ENCODE peak calls at places on chromosomes 6 and 20, in six cellular contexts. G is brain microvascular endothelial cell, H is sigmoid colon, B is MM.1S, O is epithelial cell of esophagus, I is astrocyte. F is an unnamed sample.

GRCh38 chr6:155182103-155182502 is 81.7 kb upstream of the CLDN20 start:
- DNase-seq in O (no peak), I (no peak), H (no peak), B (no peak), G (no peak), F (no peak)

GRCh38 chr20:53899351-53900167 is 170.8 kb downstream of the BCAS1 start:
- DNase-seq in G (no peak), O (peak), I (peak), B (peak), H (no peak), F (peak)

GRCh38 chr6:9851541-9852380 is 563.1 kb downstream of the TFAP2A start:
- DNase-seq in G (no peak), B (peak), I (peak), O (peak), H (no peak), F (no peak)

GRCh38 chr6:151060096-151060741 is 179.5 kb upstream of the AKAP12 start:
- DNase-seq in H (no peak), O (peak), I (peak), B (no peak), G (peak), F (no peak)

GRCh38 chr6:8061736-8062135 is 2.5 kb downstream of the BLOC1S5 start:
- DNase-seq in I (no peak), H (no peak), O (no peak), B (no peak), G (no peak), F (no peak)

GRCh38 chr20:272718-273117 is 15.2 kb downstream of the DEFB132 start:
- DNase-seq in G (no peak), H (no peak), I (no peak), O (no peak), B (no peak), F (no peak)

GRCh38 chr6:30396833-30397479 is 52.0 kb downstream of the RPP21 start:
- DNase-seq in H (peak), O (peak), B (peak), I (peak), G (peak), F (peak)

GRCh38 chr20:40925829-40926228 is 102.8 kb upstream of the TOP1 start:
- DNase-seq in G (no peak), I (no peak), H (no peak), B (no peak), O (no peak), F (no peak)

GRCh38 chr6:42813074-42813645 is 31.3 kb downstream of the BICRAL start:
- DNase-seq in B (no peak), G (no peak), I (no peak), O (no peak), H (no peak), F (no peak)

GRCh38 chr6:152769159-152769558 is 18.6 kb downstream of the VIP start:
- DNase-seq in G (no peak), O (no peak), I (no peak), B (no peak), H (no peak), F (no peak)

DNA sequence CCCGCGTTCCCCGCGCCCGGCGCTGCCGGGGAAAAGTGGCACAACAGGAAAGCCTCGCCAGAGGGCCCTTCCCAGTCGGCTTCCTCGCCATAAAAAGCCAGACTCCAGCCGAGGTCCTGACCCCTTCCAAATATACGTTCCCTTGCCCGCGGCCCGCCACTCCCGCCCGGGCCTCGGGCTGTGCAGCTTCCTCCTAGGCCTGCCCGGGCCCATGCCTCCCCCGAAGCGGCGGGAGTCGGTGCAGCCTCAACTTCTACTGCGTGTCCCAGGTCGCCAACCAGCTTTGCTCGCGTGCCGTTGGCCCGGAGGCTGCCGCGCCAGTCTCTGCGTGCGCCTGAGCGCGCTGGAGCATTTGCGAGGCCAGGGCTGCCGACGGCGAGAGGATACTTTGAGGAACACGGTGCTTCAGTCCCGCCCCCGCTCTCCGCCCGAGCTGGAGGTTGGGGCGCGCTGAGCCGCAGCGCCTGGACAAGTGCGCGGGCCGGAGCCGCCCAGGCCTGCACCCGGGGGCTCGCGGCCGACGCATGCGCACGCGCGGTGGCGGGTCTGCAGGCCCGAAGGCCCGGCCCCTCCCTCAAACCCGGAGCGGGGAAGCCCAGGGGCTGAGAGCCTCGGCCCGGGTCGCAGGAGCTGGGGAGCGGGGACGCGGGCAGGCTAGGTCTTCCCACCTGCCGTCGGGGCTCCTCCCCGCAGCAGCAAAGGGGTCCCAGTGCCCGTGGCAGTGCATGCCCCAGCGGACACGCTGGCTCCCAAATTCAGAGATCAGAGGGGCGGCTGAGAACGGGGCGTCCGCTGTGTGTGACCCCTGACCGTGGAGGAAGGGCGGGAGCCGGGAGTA is 10.2 kb downstream of the FOXC1 start:
- DNase-seq in H (peak), I (no peak), B (no peak), O (peak), G (no peak), F (no peak)
- H3K4me3 ChIP-seq in H (no peak), I (no peak), B (no peak), O (no peak), G (peak), F (no peak)

GRCh38 chr20:43433250-43433854 is 24.3 kb upstream of the SRSF6 start:
- DNase-seq in I (no peak), H (no peak), G (no peak), B (no peak), O (no peak), F (no peak)

GRCh38 chr20:43432498-43432897 is 25.2 kb upstream of the SRSF6 start:
- DNase-seq in G (no peak), H (no peak), O (no peak), I (no peak), B (no peak), F (no peak)

GRCh38 chr20:43431120-43431519 is 26.6 kb upstream of the SRSF6 start:
- DNase-seq in B (no peak), I (no peak), O (no peak), H (no peak), G (no peak), F (no peak)

GRCh38 chr20:43426172-43426571 is 31.5 kb upstream of the SRSF6 start:
- DNase-seq in G (no peak), H (no peak), O (no peak), I (no peak), B (no peak), F (no peak)

GRCh38 chr20:43430265-43430664 is 27.4 kb upstream of the SRSF6 start:
- DNase-seq in O (no peak), I (no peak), H (no peak), B (no peak), G (no peak), F (no peak)
- H3K4me3 ChIP-seq in O (no peak), I (no peak), H (no peak), B (no peak), G (no peak), F (no peak)

GRCh38 chr6:146881228-146882181 is 282.7 kb downstream of the ADGB start:
- DNase-seq in B (no peak), H (no peak), O (no peak), G (no peak), I (no peak), F (no peak)
- H3K4me3 ChIP-seq in B (no peak), H (no peak), O (no peak), G (no peak), I (no peak), F (no peak)

DNA sequence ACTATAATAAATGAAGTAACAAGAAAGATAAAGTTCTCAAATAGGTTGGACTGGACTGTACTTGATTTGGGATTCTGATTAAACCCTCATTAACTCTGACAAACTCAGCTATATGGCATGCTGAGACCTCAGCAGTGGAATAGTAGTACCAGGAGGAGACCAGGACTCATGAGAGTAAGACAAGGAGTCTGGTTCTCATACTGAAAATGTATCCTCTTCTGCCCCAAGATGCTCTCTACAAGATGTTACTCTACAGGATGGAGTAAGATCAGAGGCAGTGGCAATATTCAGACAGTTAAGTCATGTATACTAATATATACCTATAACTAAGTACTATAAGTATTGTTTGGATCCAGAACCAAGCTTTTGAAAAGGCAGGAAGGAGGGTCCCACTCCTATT is 31.9 kb upstream of the SYNCRIP start:
- DNase-seq in I (no peak), G (no peak), H (no peak), B (no peak), O (no peak), F (no peak)
- H3K4me3 ChIP-seq in I (peak), G (no peak), H (no peak), B (no peak), O (no peak), F (no peak)

GRCh38 chr6:145964948-145965366 is 799 bp upstream of the SHPRH start:
- DNase-seq in B (no peak), G (no peak), H (no peak), O (no peak), I (no peak), F (no peak)

GRCh38 chr6:145960918-145961604 is 3.1 kb downstream of the SHPRH start:
- DNase-seq in H (no peak), B (no peak), I (peak), O (no peak), G (no peak), F (no peak)

GRCh38 chr6:145963216-145964068 is 716 bp downstream of the SHPRH start:
- DNase-seq in G (peak), I (peak), H (peak), O (peak), B (peak), F (no peak)

GRCh38 chr6:145967549-145967948 is 3.4 kb upstream of the SHPRH start:
- DNase-seq in B (no peak), O (no peak), H (no peak), G (no peak), I (no peak), F (no peak)

DNA sequence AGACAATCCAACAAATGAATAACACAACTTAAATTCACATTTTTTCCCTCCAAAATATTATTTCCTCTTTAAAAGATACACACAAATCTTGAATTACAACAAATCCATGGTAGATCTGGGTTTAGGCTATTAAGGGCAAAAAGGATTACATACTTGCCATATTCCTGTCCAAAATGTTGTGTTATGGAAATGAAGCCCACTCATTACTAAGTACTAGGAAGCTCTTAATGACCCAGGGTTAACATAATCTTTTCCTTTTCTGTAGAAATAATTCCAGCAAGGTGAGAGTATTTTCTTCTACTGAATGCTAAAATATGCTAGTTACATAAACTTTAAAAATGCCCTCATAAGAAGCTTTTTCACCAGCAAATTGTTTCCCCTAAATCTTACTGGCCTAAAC is 1.6 kb downstream of the SHPRH start:
- DNase-seq in B (no peak), O (no peak), I (no peak), H (no peak), G (no peak), F (no peak)
- H3K4me3 ChIP-seq in B (no peak), O (peak), I (peak), H (peak), G (no peak), F (peak)

DNA sequence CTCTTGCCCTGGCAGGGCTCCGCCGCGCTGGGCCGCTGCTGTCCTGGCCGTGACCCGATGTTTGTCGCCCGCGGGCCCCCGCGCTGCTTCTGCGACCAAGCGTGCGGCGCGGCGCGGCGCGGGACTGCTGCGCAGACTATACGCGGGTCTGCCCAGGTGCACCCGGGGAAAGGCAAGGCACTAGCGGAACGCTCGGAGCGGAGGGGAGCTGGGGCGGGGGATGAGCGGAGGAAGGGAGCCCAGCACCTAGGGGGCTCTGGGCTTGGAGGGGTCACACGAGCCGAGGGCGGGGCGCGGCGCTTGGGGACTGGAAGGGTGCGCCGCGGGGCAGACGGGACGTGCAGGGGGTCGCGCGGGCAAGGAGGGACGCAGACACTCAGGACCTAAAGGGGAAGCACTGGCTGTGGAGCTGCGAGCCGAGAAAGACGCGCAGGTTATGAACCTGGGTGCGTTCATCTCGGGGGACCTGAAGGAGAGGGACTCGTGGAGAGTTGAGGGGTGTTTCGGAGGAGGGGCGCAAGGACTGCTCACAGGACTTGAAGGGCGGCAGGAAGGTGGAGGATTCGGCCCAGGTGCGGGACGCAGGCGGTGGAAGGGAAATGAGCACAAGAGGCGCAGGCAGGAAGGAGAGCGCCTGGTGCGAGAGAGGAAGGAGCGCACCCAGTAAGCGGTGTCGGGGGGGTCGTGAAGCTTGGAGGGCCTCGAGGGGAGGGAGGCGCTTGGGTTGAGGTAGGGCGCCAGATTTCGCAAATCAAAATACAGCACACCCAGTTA is 40.8 kb upstream of the ZNFX1 start:
- DNase-seq in G (no peak), I (no peak), B (no peak), O (peak), H (no peak), F (peak)
- H3K4me3 ChIP-seq in G (no peak), I (peak), B (peak), O (peak), H (no peak), F (peak)

GRCh38 chr6:98986216-98986615 is 38.5 kb upstream of the FBXL4 start:
- DNase-seq in O (no peak), H (no peak), I (no peak), B (no peak), G (no peak), F (no peak)
- H3K4me3 ChIP-seq in O (no peak), H (no peak), I (no peak), B (no peak), G (no peak), F (no peak)

GRCh38 chr20:10668677-10669368 is 5.0 kb downstream of the JAG1 start:
- DNase-seq in G (no peak), O (peak), H (no peak), B (no peak), I (no peak), F (no peak)
- H3K4me3 ChIP-seq in G (no peak), O (peak), H (no peak), B (no peak), I (no peak), F (no peak)

DNA sequence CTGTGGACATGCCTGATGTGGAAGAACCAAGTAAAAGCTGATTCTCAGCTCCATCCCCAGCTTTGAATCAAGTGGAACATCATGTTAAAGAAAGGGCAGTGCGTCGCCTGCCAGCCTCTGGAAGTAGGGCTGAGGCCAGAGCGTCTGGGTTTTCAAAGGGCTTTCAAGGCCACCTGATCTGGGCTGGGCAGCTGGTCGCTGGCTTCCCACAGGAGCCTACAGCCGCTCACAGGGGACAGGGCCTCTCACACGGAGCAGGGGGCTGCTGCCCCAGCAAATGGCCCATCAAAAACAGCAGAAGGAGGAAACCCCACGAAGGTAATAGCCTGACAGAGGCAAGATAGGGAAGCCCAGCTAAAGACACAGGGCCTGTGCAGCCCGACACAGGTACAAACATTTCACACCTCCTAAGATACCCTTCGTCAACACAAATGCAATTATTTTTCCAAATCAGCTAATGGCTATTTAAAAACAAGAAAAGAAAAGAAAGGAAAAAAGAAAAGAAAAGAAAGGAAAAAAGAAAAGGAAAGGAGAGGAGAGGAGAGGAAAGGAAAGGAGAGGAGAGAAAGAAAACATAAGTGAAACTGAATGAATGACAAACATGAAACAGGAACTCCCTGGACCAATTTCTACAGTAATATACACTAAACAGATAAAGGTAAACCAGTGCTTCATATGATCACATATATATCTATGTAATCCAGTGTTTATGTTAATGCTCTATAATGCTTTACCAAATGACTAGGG is 24.8 kb downstream of the RRBP1 start:
- DNase-seq in I (no peak), H (peak), O (no peak), B (no peak), G (no peak), F (no peak)
- H3K4me3 ChIP-seq in I (no peak), H (no peak), O (no peak), B (no peak), G (no peak), F (no peak)

F was measured in Jurkat, Clone E6-1.